ENCODE peak calls at places on chromosomes 7 and 10, in seven cellular contexts. B is GM04503; Z is stimulated activated CD4-positive, alpha-beta T cell treated with anti-CD3 and anti-CD28 coated beads, Interleukin-4, amount 100 ng/mL, for 24 hours; O is HS-27A; A is fibroblast of villous mesenchyme; X is mesothelial cell of epicardium; C is naive thymus-derived CD8-positive, alpha-beta T cell. V is an unnamed sample.
A peak's percentile ranks its signal among the peaks of the same experiment; 100 is the strongest.

GRCh38 chr10:12534824-12535223 is 185.5 kb downstream of the CAMK1D start:
- DNase-seq in X (no peak), B (no peak), Z (no peak), O (no peak), C (no peak), A (no peak), V (no peak)

GRCh38 chr7:106231856-106232490 is 52.8 kb downstream of the NAMPT start:
- DNase-seq in C (no peak), B (no peak), Z (no peak), A (no peak), O (no peak), X (no peak), V (no peak)

GRCh38 chr10:47330804-47331203 is 8.6 kb downstream of the GDF2 start:
- DNase-seq in A (no peak), Z (no peak), C (no peak), X (no peak), O (no peak), B (no peak), V (no peak)

GRCh38 chr10:103397191-103397825 is 882 bp downstream of the PDCD11 start:
- DNase-seq in C (no peak), O (no peak), X (no peak), A (peak; percentile 12), Z (no peak), B (no peak), V (no peak)

GRCh38 chr10:118939216-118940007 is 90.1 kb upstream of the NANOS1 start:
- DNase-seq in C (no peak), X (no peak), O (no peak), A (peak; percentile 52), Z (no peak), B (no peak), V (peak; percentile 37)

GRCh38 chr10:4111593-4111992 is 326.6 kb upstream of the KLF6 start:
- DNase-seq in X (no peak), C (no peak), B (no peak), O (no peak), Z (no peak), A (no peak), V (no peak)

GRCh38 chr10:99945286-99945685 is 64.5 kb downstream of the DNMBP start:
- DNase-seq in C (no peak), Z (no peak), X (no peak), A (peak; percentile 89), B (peak; percentile 49), O (no peak), V (peak; percentile 62)

GRCh38 chr10:124694467-124695195 is 49.5 kb downstream of the FAM53B start:
- DNase-seq in C (no peak), O (no peak), B (no peak), A (no peak), Z (no peak), X (no peak), V (no peak)

GRCh38 chr7:27933691-27934565 is 194.0 kb downstream of the TAX1BP1 start:
- DNase-seq in Z (no peak), C (no peak), A (peak; percentile 36), O (no peak), B (peak; percentile 55), X (no peak), V (peak; percentile 47)

GRCh38 chr7:36305226-36305625 is 84.4 kb upstream of the ANLN start:
- DNase-seq in O (no peak), B (no peak), A (no peak), Z (no peak), C (no peak), X (no peak), V (no peak)

GRCh38 chr7:37187179-37187578 is 261.5 kb downstream of the ELMO1 start:
- DNase-seq in X (no peak), B (no peak), Z (no peak), C (no peak), O (no peak), A (no peak), V (no peak)

GRCh38 chr7:44711528-44711927 is 37.1 kb upstream of the ZMIZ2 start:
- DNase-seq in A (no peak), X (no peak), Z (no peak), B (no peak), C (no peak), O (no peak), V (no peak)

GRCh38 chr7:149505551-149505950 is 7.9 kb upstream of the ZNF746 start:
- DNase-seq in A (no peak), Z (no peak), C (no peak), X (no peak), O (no peak), B (no peak), V (no peak)

GRCh38 chr7:2612445-2613112 is 19.2 kb upstream of the TTYH3 start:
- DNase-seq in A (no peak), Z (no peak), C (no peak), X (no peak), O (no peak), B (no peak), V (no peak)

GRCh38 chr10:21516270-21517131 is 9.0 kb downstream of the SKIDA1 start:
- DNase-seq in C (peak; percentile 41), Z (peak; percentile 37), B (no peak), O (peak; percentile 11), A (peak; percentile 75), X (peak; percentile 57), V (peak; percentile 48)

GRCh38 chr10:2476236-2476814 is 591.0 kb upstream of the PFKP start:
- DNase-seq in Z (no peak), O (no peak), C (no peak), A (peak; percentile 26), X (no peak), B (no peak), V (no peak)

GRCh38 chr7:1931248-1931950 is 261.3 kb downstream of the ELFN1 start:
- DNase-seq in C (no peak), X (no peak), B (no peak), Z (no peak), O (no peak), A (peak; percentile 54), V (peak; percentile 28)

GRCh38 chr10:3548702-3549101 is 236.3 kb downstream of the KLF6 start:
- DNase-seq in O (no peak), C (no peak), Z (no peak), A (no peak), X (no peak), B (no peak), V (no peak)

GRCh38 chr7:99126921-99127553 is 16.9 kb downstream of the SMURF1 start:
- DNase-seq in C (no peak), A (peak; percentile 77), Z (no peak), O (no peak), B (no peak), X (no peak), V (no peak)

GRCh38 chr7:138667535-138667934 is 33.6 kb downstream of the SVOPL start:
- DNase-seq in B (no peak), A (no peak), Z (no peak), O (no peak), X (no peak), C (no peak), V (no peak)

V was measured in NCI-H226.